ENCODE peak calls at places on chromosomes 12 and 14, in eight cellular contexts. One of them, this sample, is unnamed.
A peak's percentile ranks its signal among the peaks of the same experiment; 100 is the strongest.

GRCh38 chr14:94173885-94174621 is at the start of gene PPP4R4:
- DNase-seq in IMR-90: peak; percentile 70
- DNase-seq in CD4-positive, CD25-positive, alpha-beta regulatory T cell: peak; percentile 79
- DNase-seq in colonic mucosa: peak; percentile 79
- DNase-seq in CD8-positive, alpha-beta T cell: peak; percentile 66
- DNase-seq in aorta: peak; percentile 93
- DNase-seq in heart right ventricle: peak; percentile 84
- DNase-seq in foreskin keratinocyte: no peak
- DNase-seq in this sample: peak; percentile 94

GRCh38 chr12:79524507-79525148 is 166.1 kb downstream of the PAWR start:
- DNase-seq in CD4-positive, CD25-positive, alpha-beta regulatory T cell: no peak
- DNase-seq in foreskin keratinocyte: no peak
- DNase-seq in colonic mucosa: no peak
- DNase-seq in IMR-90: no peak
- DNase-seq in heart right ventricle: no peak
- DNase-seq in CD8-positive, alpha-beta T cell: no peak
- DNase-seq in aorta: no peak
- DNase-seq in this sample: no peak

GRCh38 chr14:59358774-59359173 is 106.4 kb downstream of the GPR135 start:
- DNase-seq in foreskin keratinocyte: no peak
- DNase-seq in CD8-positive, alpha-beta T cell: no peak
- DNase-seq in CD4-positive, CD25-positive, alpha-beta regulatory T cell: no peak
- DNase-seq in heart right ventricle: no peak
- DNase-seq in colonic mucosa: peak; percentile 78
- DNase-seq in IMR-90: no peak
- DNase-seq in aorta: no peak
- DNase-seq in this sample: no peak

GRCh38 chr12:8722286-8722685 is 24.5 kb downstream of the RIMKLB start:
- DNase-seq in foreskin keratinocyte: no peak
- DNase-seq in IMR-90: no peak
- DNase-seq in aorta: no peak
- DNase-seq in CD4-positive, CD25-positive, alpha-beta regulatory T cell: no peak
- DNase-seq in CD8-positive, alpha-beta T cell: no peak
- DNase-seq in heart right ventricle: no peak
- DNase-seq in colonic mucosa: no peak
- DNase-seq in this sample: no peak

GRCh38 chr12:67299936-67300335 is 30.8 kb downstream of the CAND1 start:
- DNase-seq in colonic mucosa: no peak
- DNase-seq in CD4-positive, CD25-positive, alpha-beta regulatory T cell: no peak
- DNase-seq in foreskin keratinocyte: no peak
- DNase-seq in aorta: no peak
- DNase-seq in CD8-positive, alpha-beta T cell: no peak
- DNase-seq in heart right ventricle: no peak
- DNase-seq in IMR-90: no peak
- DNase-seq in this sample: no peak

GRCh38 chr12:96044017-96044985 is 8.9 kb upstream of the LTA4H start:
- DNase-seq in aorta: no peak
- DNase-seq in colonic mucosa: no peak
- DNase-seq in IMR-90: peak; percentile 84
- DNase-seq in CD8-positive, alpha-beta T cell: no peak
- DNase-seq in CD4-positive, CD25-positive, alpha-beta regulatory T cell: no peak
- DNase-seq in heart right ventricle: no peak
- DNase-seq in foreskin keratinocyte: no peak
- DNase-seq in this sample: peak; percentile 75

GRCh38 chr12:82896979-82897378 is 210.3 kb downstream of the TMTC2 start:
- DNase-seq in heart right ventricle: no peak
- DNase-seq in colonic mucosa: peak; percentile 27
- DNase-seq in aorta: no peak
- DNase-seq in foreskin keratinocyte: peak; percentile 59
- DNase-seq in CD4-positive, CD25-positive, alpha-beta regulatory T cell: no peak
- DNase-seq in IMR-90: peak; percentile 41
- DNase-seq in CD8-positive, alpha-beta T cell: no peak
- DNase-seq in this sample: peak; percentile 24

GRCh38 chr12:7130791-7131501 is 775 bp downstream of the CLSTN3 start:
- DNase-seq in CD8-positive, alpha-beta T cell: no peak
- DNase-seq in heart right ventricle: peak; percentile 47
- DNase-seq in aorta: no peak
- DNase-seq in colonic mucosa: peak; percentile 63
- DNase-seq in CD4-positive, CD25-positive, alpha-beta regulatory T cell: peak; percentile 41
- DNase-seq in IMR-90: peak; percentile 52
- DNase-seq in foreskin keratinocyte: no peak
- DNase-seq in this sample: peak; percentile 70

GRCh38 chr14:96852823-96853422 is 55.7 kb downstream of the VRK1 start:
- DNase-seq in IMR-90: peak; percentile 72
- DNase-seq in heart right ventricle: no peak
- DNase-seq in aorta: no peak
- DNase-seq in CD4-positive, CD25-positive, alpha-beta regulatory T cell: peak; percentile 1
- DNase-seq in CD8-positive, alpha-beta T cell: no peak
- DNase-seq in foreskin keratinocyte: no peak
- DNase-seq in colonic mucosa: no peak
- DNase-seq in this sample: peak; percentile 82

GRCh38 chr14:100771121-100771800 is 44.6 kb downstream of the DLK1 start:
- DNase-seq in colonic mucosa: no peak
- DNase-seq in CD4-positive, CD25-positive, alpha-beta regulatory T cell: no peak
- DNase-seq in aorta: peak; percentile 64
- DNase-seq in heart right ventricle: no peak
- DNase-seq in CD8-positive, alpha-beta T cell: no peak
- DNase-seq in IMR-90: no peak
- DNase-seq in foreskin keratinocyte: no peak
- DNase-seq in this sample: no peak

GRCh38 chr14:52233693-52234092 is 33.8 kb upstream of the PTGDR start:
- DNase-seq in CD8-positive, alpha-beta T cell: no peak
- DNase-seq in aorta: no peak
- DNase-seq in foreskin keratinocyte: no peak
- DNase-seq in IMR-90: no peak
- DNase-seq in heart right ventricle: no peak
- DNase-seq in colonic mucosa: no peak
- DNase-seq in CD4-positive, CD25-positive, alpha-beta regulatory T cell: no peak
- DNase-seq in this sample: no peak

GRCh38 chr12:75177997-75178396 is 31.6 kb downstream of the KCNC2 start:
- DNase-seq in aorta: no peak
- DNase-seq in foreskin keratinocyte: peak; percentile 92
- DNase-seq in CD4-positive, CD25-positive, alpha-beta regulatory T cell: no peak
- DNase-seq in IMR-90: peak; percentile 95
- DNase-seq in CD8-positive, alpha-beta T cell: no peak
- DNase-seq in heart right ventricle: no peak
- DNase-seq in colonic mucosa: no peak
- DNase-seq in this sample: peak; percentile 90

GRCh38 chr12:57355734-57356133 is 75.1 kb downstream of the R3HDM2 start:
- DNase-seq in colonic mucosa: no peak
- DNase-seq in CD8-positive, alpha-beta T cell: no peak
- DNase-seq in foreskin keratinocyte: no peak
- DNase-seq in CD4-positive, CD25-positive, alpha-beta regulatory T cell: no peak
- DNase-seq in aorta: no peak
- DNase-seq in IMR-90: no peak
- DNase-seq in heart right ventricle: no peak
- DNase-seq in this sample: no peak

GRCh38 chr14:40417777-40418401 is 985.7 kb upstream of the FBXO33 start:
- DNase-seq in CD4-positive, CD25-positive, alpha-beta regulatory T cell: no peak
- DNase-seq in aorta: no peak
- DNase-seq in heart right ventricle: no peak
- DNase-seq in CD8-positive, alpha-beta T cell: no peak
- DNase-seq in colonic mucosa: no peak
- DNase-seq in IMR-90: no peak
- DNase-seq in foreskin keratinocyte: no peak
- DNase-seq in this sample: no peak

GRCh38 chr14:21612324-21612723 is 22.4 kb downstream of the OR10G2 start:
- DNase-seq in colonic mucosa: no peak
- DNase-seq in foreskin keratinocyte: no peak
- DNase-seq in CD8-positive, alpha-beta T cell: no peak
- DNase-seq in aorta: no peak
- DNase-seq in heart right ventricle: no peak
- DNase-seq in IMR-90: no peak
- DNase-seq in CD4-positive, CD25-positive, alpha-beta regulatory T cell: no peak
- DNase-seq in this sample: no peak

DNA sequence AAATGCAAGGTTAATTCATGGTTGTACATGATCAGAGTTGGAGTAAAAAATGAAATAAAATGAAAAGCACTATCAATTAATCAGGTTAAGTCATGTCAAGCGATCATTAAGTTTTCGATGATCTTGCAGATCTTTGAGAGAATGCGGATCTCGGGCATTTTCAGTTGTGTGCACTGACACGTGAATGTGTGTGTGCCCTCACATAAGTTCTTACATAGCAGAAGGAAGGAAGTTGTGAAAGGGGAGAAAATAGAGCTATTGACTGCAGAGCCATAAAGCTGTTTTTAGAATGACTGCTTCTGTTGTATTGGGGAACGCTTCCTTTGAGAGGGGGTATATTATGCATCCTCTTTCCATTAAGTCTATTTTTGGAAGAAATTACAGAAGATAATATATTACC is 101.3 kb downstream of the HMGA2 start:
- DNase-seq in CD4-positive, CD25-positive, alpha-beta regulatory T cell: no peak
- DNase-seq in IMR-90: no peak
- DNase-seq in foreskin keratinocyte: no peak
- DNase-seq in colonic mucosa: no peak
- DNase-seq in CD8-positive, alpha-beta T cell: no peak
- DNase-seq in aorta: no peak
- DNase-seq in heart right ventricle: no peak
- DNase-seq in this sample: no peak
- H3K4me1 ChIP-seq in CD4-positive, CD25-positive, alpha-beta regulatory T cell: no peaks in the 10 kb centered on the region
- H3K4me1 ChIP-seq in IMR-90: peaks cover 7% of the 10 kb centered on the region
- H3K4me1 ChIP-seq in foreskin keratinocyte: peaks cover 28% of the 10 kb centered on the region
- H3K4me1 ChIP-seq in colonic mucosa: peaks cover 4% of the 10 kb centered on the region
- H3K4me1 ChIP-seq in CD8-positive, alpha-beta T cell: no peaks in the 10 kb centered on the region
- H3K4me1 ChIP-seq in aorta: no peaks in the 10 kb centered on the region
- H3K4me1 ChIP-seq in heart right ventricle: peaks cover 9% of the 10 kb centered on the region
- H3K4me1 ChIP-seq in this sample: peaks cover 15% of the 10 kb centered on the region

GRCh38 chr14:57998731-57999130 is 132.8 kb upstream of the SLC35F4 start:
- DNase-seq in foreskin keratinocyte: no peak
- DNase-seq in IMR-90: no peak
- DNase-seq in aorta: no peak
- DNase-seq in CD8-positive, alpha-beta T cell: no peak
- DNase-seq in colonic mucosa: no peak
- DNase-seq in CD4-positive, CD25-positive, alpha-beta regulatory T cell: no peak
- DNase-seq in heart right ventricle: no peak
- DNase-seq in this sample: no peak
- H3K27me3 ChIP-seq in foreskin keratinocyte: peaks cover 14% of the 10 kb centered on the region
- H3K27me3 ChIP-seq in IMR-90: no peaks in the 10 kb centered on the region
- H3K27me3 ChIP-seq in aorta: no peaks in the 10 kb centered on the region
- H3K27me3 ChIP-seq in CD8-positive, alpha-beta T cell: no peaks in the 10 kb centered on the region
- H3K27me3 ChIP-seq in colonic mucosa: no peaks in the 10 kb centered on the region
- H3K27me3 ChIP-seq in CD4-positive, CD25-positive, alpha-beta regulatory T cell: no peaks in the 10 kb centered on the region
- H3K27me3 ChIP-seq in heart right ventricle: no peaks in the 10 kb centered on the region
- H3K27me3 ChIP-seq in this sample: no peaks in the 10 kb centered on the region

GRCh38 chr12:53968214-53969127 is 4.5 kb upstream of the HOXC11 start:
- DNase-seq in CD8-positive, alpha-beta T cell: no peak
- DNase-seq in heart right ventricle: no peak
- DNase-seq in aorta: peak; percentile 67
- DNase-seq in IMR-90: no peak
- DNase-seq in foreskin keratinocyte: no peak
- DNase-seq in colonic mucosa: no peak
- DNase-seq in CD4-positive, CD25-positive, alpha-beta regulatory T cell: no peak
- DNase-seq in this sample: no peak
- H3K4me1 ChIP-seq in CD8-positive, alpha-beta T cell: peaks cover 28% of the 10 kb centered on the region
- H3K4me1 ChIP-seq in heart right ventricle: peaks cover 22% of the 10 kb centered on the region
- H3K4me1 ChIP-seq in aorta: no peaks in the 10 kb centered on the region
- H3K4me1 ChIP-seq in IMR-90: no peaks in the 10 kb centered on the region
- H3K4me1 ChIP-seq in foreskin keratinocyte: peaks cover 6% of the 10 kb centered on the region
- H3K4me1 ChIP-seq in colonic mucosa: no peaks in the 10 kb centered on the region
- H3K4me1 ChIP-seq in CD4-positive, CD25-positive, alpha-beta regulatory T cell: peaks cover 25% of the 10 kb centered on the region
- H3K4me1 ChIP-seq in this sample: peaks cover 8% of the 10 kb centered on the region

GRCh38 chr12:30695327-30696102 is at the start of gene IPO8:
- DNase-seq in colonic mucosa: peak; percentile 95
- DNase-seq in aorta: peak; percentile 97
- DNase-seq in foreskin keratinocyte: peak; percentile 67
- DNase-seq in CD4-positive, CD25-positive, alpha-beta regulatory T cell: peak; percentile 79
- DNase-seq in IMR-90: peak; percentile 89
- DNase-seq in CD8-positive, alpha-beta T cell: peak; percentile 65
- DNase-seq in heart right ventricle: peak; percentile 92
- DNase-seq in this sample: peak; percentile 94

GRCh38 chr12:30691122-30691879 is 4.4 kb downstream of the IPO8 start:
- DNase-seq in IMR-90: peak; percentile 85
- DNase-seq in CD8-positive, alpha-beta T cell: no peak
- DNase-seq in aorta: no peak
- DNase-seq in foreskin keratinocyte: peak; percentile 35
- DNase-seq in heart right ventricle: no peak
- DNase-seq in CD4-positive, CD25-positive, alpha-beta regulatory T cell: no peak
- DNase-seq in colonic mucosa: no peak
- DNase-seq in this sample: peak; percentile 86

GRCh38 chr12:30694971-30695326 is 720 bp downstream of the IPO8 start:
- DNase-seq in foreskin keratinocyte: peak; percentile 23
- DNase-seq in heart right ventricle: peak; percentile 27
- DNase-seq in IMR-90: peak; percentile 35
- DNase-seq in aorta: peak; percentile 84
- DNase-seq in CD4-positive, CD25-positive, alpha-beta regulatory T cell: no peak
- DNase-seq in CD8-positive, alpha-beta T cell: no peak
- DNase-seq in colonic mucosa: peak; percentile 58
- DNase-seq in this sample: peak; percentile 75

GRCh38 chr12:30694412-30694955 is 1.2 kb downstream of the IPO8 start:
- DNase-seq in IMR-90: peak; percentile 22
- DNase-seq in colonic mucosa: no peak
- DNase-seq in heart right ventricle: no peak
- DNase-seq in CD4-positive, CD25-positive, alpha-beta regulatory T cell: no peak
- DNase-seq in aorta: no peak
- DNase-seq in CD8-positive, alpha-beta T cell: no peak
- DNase-seq in foreskin keratinocyte: no peak
- DNase-seq in this sample: peak; percentile 46

DNA sequence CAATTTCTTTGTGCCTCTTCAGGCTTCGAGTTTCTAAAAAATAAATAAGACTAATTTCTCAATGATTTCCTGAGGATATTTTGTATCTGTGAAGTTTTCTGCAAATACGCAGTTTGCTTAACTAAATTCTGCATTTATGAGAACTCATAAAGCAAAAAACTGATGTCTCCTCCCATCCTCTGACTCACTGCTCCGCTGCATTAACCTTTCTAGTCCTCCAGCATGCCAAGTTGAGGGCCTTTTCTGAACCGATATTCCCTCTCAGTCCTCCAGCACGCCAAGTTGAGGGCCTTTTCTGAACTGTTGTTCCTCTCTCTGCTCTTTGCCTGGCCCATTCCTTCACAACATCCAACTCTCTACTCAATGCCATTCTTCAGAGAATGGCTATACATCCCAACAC is 3.2 kb downstream of the IPO8 start:
- DNase-seq in CD8-positive, alpha-beta T cell: no peak
- DNase-seq in IMR-90: peak; percentile 18
- DNase-seq in colonic mucosa: no peak
- DNase-seq in CD4-positive, CD25-positive, alpha-beta regulatory T cell: no peak
- DNase-seq in heart right ventricle: no peak
- DNase-seq in foreskin keratinocyte: no peak
- DNase-seq in aorta: no peak
- DNase-seq in this sample: peak; percentile 58
- H3K27me3 ChIP-seq in CD8-positive, alpha-beta T cell: no peaks in the 10 kb centered on the region
- H3K27me3 ChIP-seq in IMR-90: no peaks in the 10 kb centered on the region
- H3K27me3 ChIP-seq in colonic mucosa: no peaks in the 10 kb centered on the region
- H3K27me3 ChIP-seq in CD4-positive, CD25-positive, alpha-beta regulatory T cell: no peaks in the 10 kb centered on the region
- H3K27me3 ChIP-seq in heart right ventricle: no peaks in the 10 kb centered on the region
- H3K27me3 ChIP-seq in foreskin keratinocyte: no peaks in the 10 kb centered on the region
- H3K27me3 ChIP-seq in aorta: no peaks in the 10 kb centered on the region
- H3K27me3 ChIP-seq in this sample: no peaks in the 10 kb centered on the region